ENCODE peak calls at places on chromosomes 6 and 20, in nine cellular contexts. One of them, this sample, is unnamed.

GRCh38 chr20:24303393-24303792 is 166.0 kb upstream of the SYNDIG1 start:
- DNase-seq in epithelial cell of esophagus: peak; percentile 48
- DNase-seq in activated CD8-positive, alpha-beta memory T cell treated with anti-CD3 and anti-CD28 coated beads, Interleukin-2, amount 10 ng/mL, durations not matched to agents 7 days and 5 days: no peak
- DNase-seq in astrocyte of the spinal cord: peak; percentile 7
- DNase-seq in fibroblast of pulmonary artery: no peak
- DNase-seq in endothelial cell: no peak
- DNase-seq in mucosa of descending colon: peak; percentile 27
- DNase-seq in endothelial cell of umbilical vein: no peak
- DNase-seq in activated naive CD8-positive, alpha-beta T cell treated with anti-CD3 and anti-CD28 coated beads, Interleukin-2, amount 10 ng/mL, durations not matched to agents 7 days and 5 days: no peak
- DNase-seq in this sample: no peak

GRCh38 chr6:8526619-8527018 is 91.3 kb upstream of the SLC35B3 start:
- DNase-seq in astrocyte of the spinal cord: no peak
- DNase-seq in mucosa of descending colon: no peak
- DNase-seq in activated naive CD8-positive, alpha-beta T cell treated with anti-CD3 and anti-CD28 coated beads, Interleukin-2, amount 10 ng/mL, durations not matched to agents 7 days and 5 days: no peak
- DNase-seq in fibroblast of pulmonary artery: no peak
- DNase-seq in endothelial cell: no peak
- DNase-seq in epithelial cell of esophagus: no peak
- DNase-seq in endothelial cell of umbilical vein: no peak
- DNase-seq in activated CD8-positive, alpha-beta memory T cell treated with anti-CD3 and anti-CD28 coated beads, Interleukin-2, amount 10 ng/mL, durations not matched to agents 7 days and 5 days: no peak
- DNase-seq in this sample: no peak

GRCh38 chr6:13673825-13674444 is 37.7 kb downstream of the RANBP9 start:
- DNase-seq in endothelial cell: no peak
- DNase-seq in fibroblast of pulmonary artery: no peak
- DNase-seq in activated naive CD8-positive, alpha-beta T cell treated with anti-CD3 and anti-CD28 coated beads, Interleukin-2, amount 10 ng/mL, durations not matched to agents 7 days and 5 days: no peak
- DNase-seq in astrocyte of the spinal cord: no peak
- DNase-seq in activated CD8-positive, alpha-beta memory T cell treated with anti-CD3 and anti-CD28 coated beads, Interleukin-2, amount 10 ng/mL, durations not matched to agents 7 days and 5 days: no peak
- DNase-seq in endothelial cell of umbilical vein: no peak
- DNase-seq in mucosa of descending colon: no peak
- DNase-seq in epithelial cell of esophagus: no peak
- DNase-seq in this sample: no peak

GRCh38 chr20:40459299-40459698 is 229.7 kb downstream of the MAFB start:
- DNase-seq in fibroblast of pulmonary artery: no peak
- DNase-seq in astrocyte of the spinal cord: no peak
- DNase-seq in endothelial cell: no peak
- DNase-seq in endothelial cell of umbilical vein: no peak
- DNase-seq in activated CD8-positive, alpha-beta memory T cell treated with anti-CD3 and anti-CD28 coated beads, Interleukin-2, amount 10 ng/mL, durations not matched to agents 7 days and 5 days: no peak
- DNase-seq in mucosa of descending colon: no peak
- DNase-seq in activated naive CD8-positive, alpha-beta T cell treated with anti-CD3 and anti-CD28 coated beads, Interleukin-2, amount 10 ng/mL, durations not matched to agents 7 days and 5 days: no peak
- DNase-seq in epithelial cell of esophagus: no peak
- DNase-seq in this sample: no peak

GRCh38 chr6:159982726-159983506 is 14.0 kb downstream of the IGF2R start:
- DNase-seq in mucosa of descending colon: no peak
- DNase-seq in endothelial cell of umbilical vein: peak; percentile 49
- DNase-seq in epithelial cell of esophagus: peak; percentile 61
- DNase-seq in endothelial cell: no peak
- DNase-seq in astrocyte of the spinal cord: peak; percentile 30
- DNase-seq in activated naive CD8-positive, alpha-beta T cell treated with anti-CD3 and anti-CD28 coated beads, Interleukin-2, amount 10 ng/mL, durations not matched to agents 7 days and 5 days: no peak
- DNase-seq in fibroblast of pulmonary artery: peak; percentile 81
- DNase-seq in activated CD8-positive, alpha-beta memory T cell treated with anti-CD3 and anti-CD28 coated beads, Interleukin-2, amount 10 ng/mL, durations not matched to agents 7 days and 5 days: peak; percentile 67
- DNase-seq in this sample: no peak

GRCh38 chr6:147553099-147553498 is 44.6 kb downstream of the SAMD5 start:
- DNase-seq in mucosa of descending colon: no peak
- DNase-seq in astrocyte of the spinal cord: no peak
- DNase-seq in epithelial cell of esophagus: no peak
- DNase-seq in fibroblast of pulmonary artery: no peak
- DNase-seq in activated CD8-positive, alpha-beta memory T cell treated with anti-CD3 and anti-CD28 coated beads, Interleukin-2, amount 10 ng/mL, durations not matched to agents 7 days and 5 days: no peak
- DNase-seq in activated naive CD8-positive, alpha-beta T cell treated with anti-CD3 and anti-CD28 coated beads, Interleukin-2, amount 10 ng/mL, durations not matched to agents 7 days and 5 days: no peak
- DNase-seq in endothelial cell of umbilical vein: no peak
- DNase-seq in endothelial cell: no peak
- DNase-seq in this sample: no peak

GRCh38 chr20:25085756-25086495 is 4.0 kb upstream of the VSX1 start:
- DNase-seq in epithelial cell of esophagus: no peak
- DNase-seq in endothelial cell of umbilical vein: no peak
- DNase-seq in astrocyte of the spinal cord: no peak
- DNase-seq in mucosa of descending colon: no peak
- DNase-seq in activated CD8-positive, alpha-beta memory T cell treated with anti-CD3 and anti-CD28 coated beads, Interleukin-2, amount 10 ng/mL, durations not matched to agents 7 days and 5 days: no peak
- DNase-seq in fibroblast of pulmonary artery: no peak
- DNase-seq in activated naive CD8-positive, alpha-beta T cell treated with anti-CD3 and anti-CD28 coated beads, Interleukin-2, amount 10 ng/mL, durations not matched to agents 7 days and 5 days: no peak
- DNase-seq in endothelial cell: no peak
- DNase-seq in this sample: no peak

GRCh38 chr6:133863228-133863627 is 25.7 kb upstream of the TCF21 start:
- DNase-seq in activated naive CD8-positive, alpha-beta T cell treated with anti-CD3 and anti-CD28 coated beads, Interleukin-2, amount 10 ng/mL, durations not matched to agents 7 days and 5 days: no peak
- DNase-seq in mucosa of descending colon: no peak
- DNase-seq in fibroblast of pulmonary artery: no peak
- DNase-seq in endothelial cell of umbilical vein: no peak
- DNase-seq in activated CD8-positive, alpha-beta memory T cell treated with anti-CD3 and anti-CD28 coated beads, Interleukin-2, amount 10 ng/mL, durations not matched to agents 7 days and 5 days: no peak
- DNase-seq in astrocyte of the spinal cord: no peak
- DNase-seq in endothelial cell: no peak
- DNase-seq in epithelial cell of esophagus: no peak
- DNase-seq in this sample: no peak

GRCh38 chr20:25191051-25191450 is 4.5 kb upstream of the ENTPD6 start:
- DNase-seq in activated CD8-positive, alpha-beta memory T cell treated with anti-CD3 and anti-CD28 coated beads, Interleukin-2, amount 10 ng/mL, durations not matched to agents 7 days and 5 days: no peak
- DNase-seq in mucosa of descending colon: no peak
- DNase-seq in endothelial cell of umbilical vein: no peak
- DNase-seq in activated naive CD8-positive, alpha-beta T cell treated with anti-CD3 and anti-CD28 coated beads, Interleukin-2, amount 10 ng/mL, durations not matched to agents 7 days and 5 days: no peak
- DNase-seq in endothelial cell: no peak
- DNase-seq in fibroblast of pulmonary artery: no peak
- DNase-seq in astrocyte of the spinal cord: no peak
- DNase-seq in epithelial cell of esophagus: no peak
- DNase-seq in this sample: no peak

GRCh38 chr20:51650685-51651134 is 108.2 kb upstream of the NFATC2 start:
- DNase-seq in mucosa of descending colon: no peak
- DNase-seq in endothelial cell: no peak
- DNase-seq in activated CD8-positive, alpha-beta memory T cell treated with anti-CD3 and anti-CD28 coated beads, Interleukin-2, amount 10 ng/mL, durations not matched to agents 7 days and 5 days: no peak
- DNase-seq in endothelial cell of umbilical vein: peak; percentile 85
- DNase-seq in epithelial cell of esophagus: peak; percentile 75
- DNase-seq in astrocyte of the spinal cord: peak; percentile 58
- DNase-seq in activated naive CD8-positive, alpha-beta T cell treated with anti-CD3 and anti-CD28 coated beads, Interleukin-2, amount 10 ng/mL, durations not matched to agents 7 days and 5 days: no peak
- DNase-seq in fibroblast of pulmonary artery: peak; percentile 83
- DNase-seq in this sample: no peak

GRCh38 chr6:16450821-16451220 is 212.4 kb downstream of the GMPR start:
- DNase-seq in endothelial cell of umbilical vein: no peak
- DNase-seq in mucosa of descending colon: no peak
- DNase-seq in astrocyte of the spinal cord: peak; percentile 48
- DNase-seq in fibroblast of pulmonary artery: peak; percentile 24
- DNase-seq in endothelial cell: no peak
- DNase-seq in activated naive CD8-positive, alpha-beta T cell treated with anti-CD3 and anti-CD28 coated beads, Interleukin-2, amount 10 ng/mL, durations not matched to agents 7 days and 5 days: no peak
- DNase-seq in epithelial cell of esophagus: no peak
- DNase-seq in activated CD8-positive, alpha-beta memory T cell treated with anti-CD3 and anti-CD28 coated beads, Interleukin-2, amount 10 ng/mL, durations not matched to agents 7 days and 5 days: no peak
- DNase-seq in this sample: no peak

GRCh38 chr6:88596801-88597200 is 366.6 kb downstream of the RNGTT start:
- DNase-seq in endothelial cell: no peak
- DNase-seq in activated naive CD8-positive, alpha-beta T cell treated with anti-CD3 and anti-CD28 coated beads, Interleukin-2, amount 10 ng/mL, durations not matched to agents 7 days and 5 days: no peak
- DNase-seq in astrocyte of the spinal cord: no peak
- DNase-seq in endothelial cell of umbilical vein: no peak
- DNase-seq in epithelial cell of esophagus: no peak
- DNase-seq in mucosa of descending colon: no peak
- DNase-seq in fibroblast of pulmonary artery: no peak
- DNase-seq in activated CD8-positive, alpha-beta memory T cell treated with anti-CD3 and anti-CD28 coated beads, Interleukin-2, amount 10 ng/mL, durations not matched to agents 7 days and 5 days: no peak
- DNase-seq in this sample: no peak

GRCh38 chr6:93675856-93676255 is 256.5 kb upstream of the EPHA7 start:
- DNase-seq in epithelial cell of esophagus: no peak
- DNase-seq in activated naive CD8-positive, alpha-beta T cell treated with anti-CD3 and anti-CD28 coated beads, Interleukin-2, amount 10 ng/mL, durations not matched to agents 7 days and 5 days: no peak
- DNase-seq in fibroblast of pulmonary artery: peak; percentile 6
- DNase-seq in endothelial cell: no peak
- DNase-seq in activated CD8-positive, alpha-beta memory T cell treated with anti-CD3 and anti-CD28 coated beads, Interleukin-2, amount 10 ng/mL, durations not matched to agents 7 days and 5 days: no peak
- DNase-seq in astrocyte of the spinal cord: peak; percentile 20
- DNase-seq in mucosa of descending colon: no peak
- DNase-seq in endothelial cell of umbilical vein: no peak
- DNase-seq in this sample: no peak

GRCh38 chr6:331622-332521 is 39.6 kb downstream of the DUSP22 start:
- DNase-seq in endothelial cell: no peak
- DNase-seq in endothelial cell of umbilical vein: no peak
- DNase-seq in mucosa of descending colon: no peak
- DNase-seq in astrocyte of the spinal cord: peak; percentile 58
- DNase-seq in fibroblast of pulmonary artery: no peak
- DNase-seq in epithelial cell of esophagus: no peak
- DNase-seq in activated CD8-positive, alpha-beta memory T cell treated with anti-CD3 and anti-CD28 coated beads, Interleukin-2, amount 10 ng/mL, durations not matched to agents 7 days and 5 days: no peak
- DNase-seq in activated naive CD8-positive, alpha-beta T cell treated with anti-CD3 and anti-CD28 coated beads, Interleukin-2, amount 10 ng/mL, durations not matched to agents 7 days and 5 days: no peak
- DNase-seq in this sample: no peak

GRCh38 chr6:70110128-70111022 is 192.5 kb downstream of the COL9A1 start:
- DNase-seq in endothelial cell: no peak
- DNase-seq in epithelial cell of esophagus: no peak
- DNase-seq in activated CD8-positive, alpha-beta memory T cell treated with anti-CD3 and anti-CD28 coated beads, Interleukin-2, amount 10 ng/mL, durations not matched to agents 7 days and 5 days: no peak
- DNase-seq in mucosa of descending colon: no peak
- DNase-seq in activated naive CD8-positive, alpha-beta T cell treated with anti-CD3 and anti-CD28 coated beads, Interleukin-2, amount 10 ng/mL, durations not matched to agents 7 days and 5 days: no peak
- DNase-seq in astrocyte of the spinal cord: peak; percentile 9
- DNase-seq in endothelial cell of umbilical vein: no peak
- DNase-seq in fibroblast of pulmonary artery: peak; percentile 5
- DNase-seq in this sample: no peak

GRCh38 chr20:33963756-33964155 is 30.0 kb upstream of the RALY start:
- DNase-seq in activated naive CD8-positive, alpha-beta T cell treated with anti-CD3 and anti-CD28 coated beads, Interleukin-2, amount 10 ng/mL, durations not matched to agents 7 days and 5 days: no peak
- DNase-seq in astrocyte of the spinal cord: no peak
- DNase-seq in endothelial cell: no peak
- DNase-seq in endothelial cell of umbilical vein: no peak
- DNase-seq in epithelial cell of esophagus: no peak
- DNase-seq in activated CD8-positive, alpha-beta memory T cell treated with anti-CD3 and anti-CD28 coated beads, Interleukin-2, amount 10 ng/mL, durations not matched to agents 7 days and 5 days: no peak
- DNase-seq in mucosa of descending colon: no peak
- DNase-seq in fibroblast of pulmonary artery: no peak
- DNase-seq in this sample: no peak

This sample was measured in germinal center.